ENCODE peak calls at places on chromosome 4, in five cellular contexts. Z is adrenal gland, L is thoracic aorta, Q is H9, M is pancreas. C is an unnamed sample.

GRCh38 chr4:36737691-36738090 is 456.3 kb downstream of the DTHD1 start:
- DNase-seq in Z (no peak), L (no peak), Q (no peak), M (no peak), C (no peak)

GRCh38 chr4:76954489-76954888 is 4.9 kb downstream of the SEPTIN11 start:
- DNase-seq in Z (no peak), L (no peak), Q (no peak), M (no peak), C (peak)

GRCh38 chr4:149702414-149703108 is 113.1 kb downstream of the IQCM start:
- DNase-seq in Z (no peak), L (no peak), Q (no peak), M (no peak), C (no peak)

GRCh38 chr4:31089815-31090214 is 369.6 kb downstream of the PCDH7 start:
- DNase-seq in Z (no peak), L (no peak), Q (no peak), M (no peak), C (peak)

GRCh38 chr4:113871080-113871479 is 108.4 kb downstream of the ARSJ start:
- DNase-seq in Z (no peak), L (no peak), Q (no peak), M (no peak), C (no peak)

GRCh38 chr4:53908661-53909078 is 155.7 kb downstream of the CHIC2 start:
- DNase-seq in Z (peak), L (no peak), Q (no peak), M (no peak), C (peak)

GRCh38 chr4:169957785-169958184 is 68.4 kb downstream of the MFAP3L start:
- DNase-seq in Z (no peak), L (no peak), Q (no peak), M (no peak), C (no peak)

GRCh38 chr4:119725011-119725410 is 96.4 kb upstream of the PDE5A start:
- DNase-seq in Z (no peak), L (no peak), Q (no peak), M (no peak), C (no peak)

GRCh38 chr4:58566260-58566659 is 1456.1 kb upstream of the IGFBP7 start:
- DNase-seq in Z (no peak), L (no peak), Q (no peak), M (no peak), C (no peak)

GRCh38 chr4:184979461-184980124 is 38.7 kb upstream of the HELT start:
- DNase-seq in Z (no peak), L (no peak), Q (no peak), M (no peak), C (no peak)

GRCh38 chr4:39514888-39515401 is 12.3 kb downstream of the UGDH start:
- DNase-seq in Z (peak), L (no peak), Q (no peak), M (no peak), C (no peak)

GRCh38 chr4:118904935-118905334 is 16.3 kb downstream of the SYNPO2 start:
- DNase-seq in Z (no peak), L (no peak), Q (no peak), M (no peak), C (no peak)

GRCh38 chr4:154822775-154823174 is 41.7 kb downstream of the RBM46 start:
- DNase-seq in Z (no peak), L (no peak), Q (no peak), M (no peak), C (no peak)

GRCh38 chr4:110049951-110050925 is 137.6 kb downstream of the EGF start:
- DNase-seq in Z (peak), L (no peak), Q (no peak), M (no peak), C (peak)

GRCh38 chr4:149145803-149146202 is 669.8 kb downstream of the IQCM start:
- DNase-seq in Z (no peak), L (no peak), Q (no peak), M (no peak), C (no peak)

GRCh38 chr4:2341911-2342652 is 76.4 kb downstream of the ZFYVE28 start:
- DNase-seq in Z (peak), L (no peak), Q (peak), M (peak), C (no peak)

GRCh38 chr4:20512053-20512810 is 188.0 kb upstream of the PACRGL start:
- DNase-seq in Z (no peak), L (no peak), Q (no peak), M (no peak), C (no peak)

GRCh38 chr4:134944115-134944514 is 742.5 kb upstream of the PABPC4L start:
- DNase-seq in Z (no peak), L (no peak), Q (no peak), M (no peak), C (no peak)

GRCh38 chr4:156898373-156899117 is 73.1 kb downstream of the PDGFC start:
- DNase-seq in Z (no peak), L (no peak), Q (no peak), M (no peak), C (no peak)

GRCh38 chr4:4990857-4991540 is 28.3 kb downstream of the CYTL1 start:
- DNase-seq in Z (peak), L (peak), Q (no peak), M (peak), C (peak)

GRCh38 chr4:145936142-145937020 is 2.2 kb downstream of the ZNF827 start:
- DNase-seq in Z (peak), L (no peak), Q (peak), M (peak), C (peak)

GRCh38 chr4:181264908-181265307 is 978.3 kb upstream of the TENM3 start:
- DNase-seq in Z (no peak), L (no peak), Q (peak), M (no peak), C (no peak)

GRCh38 chr4:91373546-91373945 is 930.2 kb upstream of the GRID2 start:
- DNase-seq in Z (no peak), L (no peak), Q (no peak), M (no peak), C (no peak)

GRCh38 chr4:162849922-162850321 is 316.8 kb downstream of the NAF1 start:
- DNase-seq in Z (no peak), L (no peak), Q (no peak), M (no peak), C (no peak)

GRCh38 chr4:40685300-40685699 is 55.6 kb upstream of the RBM47 start:
- DNase-seq in Z (no peak), L (no peak), Q (no peak), M (no peak), C (no peak)

GRCh38 chr4:123217676-123218075 is 178.9 kb upstream of the SPRY1 start:
- DNase-seq in Z (no peak), L (no peak), Q (no peak), M (no peak), C (no peak)

GRCh38 chr4:176584031-176584430 is 208.7 kb downstream of the VEGFC start:
- DNase-seq in Z (no peak), L (no peak), Q (no peak), M (no peak), C (no peak)

GRCh38 chr4:4831825-4832224 is 27.6 kb upstream of the MSX1 start:
- DNase-seq in Z (no peak), L (no peak), Q (no peak), M (no peak), C (no peak)

GRCh38 chr4:183430317-183430986 is 14.0 kb upstream of the CDKN2AIP start:
- DNase-seq in Z (no peak), L (no peak), Q (peak), M (no peak), C (no peak)

GRCh38 chr4:85024671-85025070 is 58.2 kb upstream of the WDFY3 start:
- DNase-seq in Z (no peak), L (no peak), Q (no peak), M (no peak), C (no peak)

GRCh38 chr4:107619065-107619464 is 101.0 kb downstream of the PAPSS1 start:
- DNase-seq in Z (no peak), L (no peak), Q (no peak), M (no peak), C (peak)

GRCh38 chr4:20444599-20445337 is 193.1 kb downstream of the SLIT2 start:
- DNase-seq in Z (no peak), L (no peak), Q (no peak), M (no peak), C (no peak)

GRCh38 chr4:105145913-105146285 is 777 bp upstream of the TET2 start:
- DNase-seq in Z (peak), L (no peak), Q (peak), M (peak), C (no peak)

GRCh38 chr4:177901786-177902185 is 459.5 kb upstream of the AGA start:
- DNase-seq in Z (no peak), L (no peak), Q (no peak), M (no peak), C (no peak)

GRCh38 chr4:30948653-30949052 is 228.5 kb downstream of the PCDH7 start:
- DNase-seq in Z (no peak), L (no peak), Q (no peak), M (no peak), C (no peak)

GRCh38 chr4:848803-849477 is 23.0 kb upstream of the CPLX1 start:
- DNase-seq in Z (no peak), L (no peak), Q (no peak), M (no peak), C (no peak)

GRCh38 chr4:187478292-187479205 is 517.0 kb upstream of the ZFP42 start:
- DNase-seq in Z (no peak), L (peak), Q (no peak), M (no peak), C (no peak)

GRCh38 chr4:51932261-51932660 is 87.9 kb downstream of the LRRC66 start:
- DNase-seq in Z (no peak), L (no peak), Q (no peak), M (no peak), C (no peak)

GRCh38 chr4:102345795-102346100 is 466 bp upstream of the SLC39A8 start:
- DNase-seq in Z (peak), L (no peak), Q (no peak), M (no peak), C (no peak)

GRCh38 chr4:102344955-102345794 is at the start of gene SLC39A8:
- DNase-seq in Z (peak), L (peak), Q (peak), M (peak), C (peak)

GRCh38 chr4:102344520-102344954 is 745 bp downstream of the SLC39A8 start:
- DNase-seq in Z (peak), L (no peak), Q (peak), M (peak), C (no peak)

GRCh38 chr4:102342404-102343074 is 2.7 kb downstream of the SLC39A8 start:
- DNase-seq in Z (no peak), L (no peak), Q (no peak), M (no peak), C (no peak)

GRCh38 chr4:102343964-102344519 is 1.2 kb downstream of the SLC39A8 start:
- DNase-seq in Z (no peak), L (no peak), Q (no peak), M (no peak), C (peak)
- H3K27ac ChIP-seq in Z (peak), L (peak), Q (no peak), M (peak), C (peak)

GRCh38 chr4:7237863-7238262 is 45.5 kb downstream of the SORCS2 start:
- DNase-seq in Z (no peak), L (no peak), Q (no peak), M (no peak), C (no peak)

GRCh38 chr4:7239101-7239820 is 46.9 kb downstream of the SORCS2 start:
- DNase-seq in Z (no peak), L (no peak), Q (no peak), M (no peak), C (no peak)

GRCh38 chr4:7239844-7240243 is 47.5 kb downstream of the SORCS2 start:
- DNase-seq in Z (no peak), L (no peak), Q (no peak), M (no peak), C (no peak)

GRCh38 chr4:7236847-7237246 is 44.5 kb downstream of the SORCS2 start:
- DNase-seq in Z (no peak), L (no peak), Q (no peak), M (no peak), C (peak)

GRCh38 chr4:7238300-7238960 is 46.1 kb downstream of the SORCS2 start:
- DNase-seq in Z (no peak), L (no peak), Q (no peak), M (no peak), C (no peak)
- TF ChIP-seq CTCF in Z (no peak), L (no peak), Q (peak), M (no peak), C (no peak)

DNA sequence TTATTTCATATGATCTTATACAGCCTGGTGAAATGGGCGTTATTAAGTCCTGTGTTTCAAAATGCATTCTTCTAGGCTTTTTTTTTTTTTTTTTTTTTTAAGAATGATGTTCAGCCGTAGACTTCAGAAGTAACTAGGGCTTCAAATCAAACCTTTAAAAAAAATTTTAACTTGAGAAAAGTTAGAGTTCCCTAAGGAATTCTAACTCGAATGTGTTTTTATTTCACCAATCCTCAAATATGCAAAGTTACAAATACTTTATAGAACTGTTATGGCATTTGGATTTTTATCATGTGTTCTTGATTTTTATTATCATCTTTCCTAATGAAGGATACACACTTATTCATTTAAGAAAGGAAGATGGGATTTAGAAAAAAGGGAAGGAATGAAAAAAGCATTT is 200.5 kb upstream of the LDB2 start:
- DNase-seq in Z (no peak), L (no peak), Q (no peak), M (no peak), C (no peak)
- H3K27ac ChIP-seq in Z (no peak), L (no peak), Q (no peak), M (no peak), C (no peak)

GRCh38 chr4:97548943-97549583 is 594.2 kb downstream of the STPG2 start:
- DNase-seq in Z (no peak), L (no peak), Q (no peak), M (no peak), C (no peak)
- TF ChIP-seq CTCF in Z (no peak), L (no peak), Q (peak), M (no peak), C (no peak)

GRCh38 chr4:95216636-95217035 is 332.1 kb downstream of the UNC5C start:
- DNase-seq in Z (no peak), L (no peak), Q (no peak), M (no peak), C (no peak)
- H3K27ac ChIP-seq in Z (no peak), L (no peak), Q (no peak), M (no peak), C (no peak)